ENCODE peak calls at places on chromosomes 3 and 15, in nine cellular contexts. E is T-helper 9 cell; K is GM04504; I is NCI-H69; B is fibroblast of mammary gland; U is H4; F is foreskin fibroblast; R is stimulated activated CD8-positive, alpha-beta memory T cell treated with anti-CD3 and anti-CD28 coated beads, Interleukin-15, amount 100 ng/mL, for 4 hours; V is left ventricle myocardium superior. L is an unnamed sample.
A peak's percentile ranks its signal among the peaks of the same experiment; 100 is the strongest.

GRCh38 chr15:77568014-77568959 is 64.4 kb downstream of the LINGO1 start:
- DNase-seq in B (no peak), V (no peak), I (peak; percentile 11), U (no peak), K (no peak), F (peak; percentile 8), E (no peak), R (no peak), L (no peak)

GRCh38 chr15:31024330-31024729 is 32.9 kb upstream of the MTMR10 start:
- DNase-seq in U (peak; percentile 64), I (no peak), K (peak; percentile 74), F (peak; percentile 91), B (peak; percentile 82), V (no peak), E (no peak), R (no peak), L (peak; percentile 72)

GRCh38 chr3:63824309-63824708 is 5.2 kb downstream of the C3orf49 start:
- DNase-seq in F (peak; percentile 81), U (peak; percentile 42), B (peak; percentile 57), I (no peak), V (no peak), K (no peak), R (no peak), E (no peak), L (no peak)

GRCh38 chr3:51384730-51385473 is at the start of gene MANF:
- DNase-seq in I (peak; percentile 96), F (peak; percentile 100), E (peak; percentile 95), U (peak; percentile 92), V (peak; percentile 99), R (peak; percentile 95), K (peak; percentile 96), B (peak; percentile 96), L (peak; percentile 99)

GRCh38 chr15:45641374-45641778 is 6.5 kb downstream of the SQOR start:
- DNase-seq in I (peak; percentile 57), E (no peak), U (peak; percentile 66), B (peak; percentile 98), R (no peak), K (peak; percentile 90), V (no peak), F (peak; percentile 92), L (peak; percentile 36)

GRCh38 chr3:184338538-184338945 is 1.1 kb downstream of the FAM131A start:
- DNase-seq in V (peak; percentile 91), E (peak; percentile 13), U (no peak), R (no peak), I (peak; percentile 99), K (no peak), B (peak; percentile 91), F (peak; percentile 82), L (no peak)

GRCh38 chr15:48800811-48801460 is 9.9 kb downstream of the CEP152 start:
- DNase-seq in V (no peak), E (no peak), K (no peak), U (no peak), I (peak; percentile 39), F (peak; percentile 59), B (peak; percentile 59), R (no peak), L (no peak)

GRCh38 chr15:32941823-32942222 is 224.0 kb downstream of the GREM1 start:
- DNase-seq in R (no peak), V (no peak), F (no peak), E (no peak), U (no peak), B (no peak), I (peak; percentile 54), K (no peak), L (no peak)

GRCh38 chr3:136728918-136729317 is 23.3 kb downstream of the STAG1 start:
- DNase-seq in U (peak; percentile 94), I (no peak), F (peak; percentile 89), B (peak; percentile 88), E (no peak), K (peak; percentile 85), V (peak; percentile 37), R (no peak), L (no peak)

GRCh38 chr15:61367953-61368352 is 138.9 kb upstream of the RORA start:
- DNase-seq in F (no peak), E (no peak), R (no peak), U (no peak), B (no peak), I (peak; percentile 37), V (no peak), K (no peak), L (no peak)

GRCh38 chr15:77650285-77650684 is 17.6 kb upstream of the LINGO1 start:
- DNase-seq in R (no peak), V (no peak), E (no peak), I (peak; percentile 17), K (no peak), F (peak; percentile 25), U (peak; percentile 47), B (peak; percentile 25), L (no peak)

GRCh38 chr3:126132751-126133511 is 47.5 kb downstream of the ALDH1L1 start:
- DNase-seq in F (peak; percentile 17), E (no peak), U (no peak), V (no peak), I (peak; percentile 3), B (no peak), K (no peak), R (no peak), L (no peak)

GRCh38 chr3:16838561-16838960 is 46.2 kb upstream of the PLCL2 start:
- DNase-seq in E (no peak), U (no peak), V (no peak), F (no peak), B (no peak), K (no peak), R (no peak), I (peak; percentile 70), L (no peak)

GRCh38 chr3:87101873-87102272 is 110.9 kb upstream of the VGLL3 start:
- DNase-seq in F (no peak), I (no peak), R (no peak), V (no peak), E (no peak), B (no peak), K (no peak), U (no peak), L (no peak)

GRCh38 chr3:101193957-101194356 is 126.4 kb downstream of the IMPG2 start:
- DNase-seq in K (no peak), V (no peak), E (no peak), F (peak; percentile 62), U (no peak), I (no peak), B (peak; percentile 48), R (no peak), L (peak; percentile 13)

GRCh38 chr3:128919988-128920387 is 40.6 kb downstream of the ACAD9 start:
- DNase-seq in K (no peak), U (no peak), I (no peak), B (no peak), R (no peak), V (no peak), F (no peak), E (no peak), L (no peak)

GRCh38 chr3:54243262-54243931 is 121.0 kb downstream of the CACNA2D3 start:
- DNase-seq in E (no peak), R (no peak), B (no peak), V (no peak), F (peak; percentile 13), K (no peak), I (peak; percentile 76), U (peak; percentile 34), L (peak; percentile 26)

GRCh38 chr3:59327324-59327939 is 277.6 kb upstream of the CFAP20DC start:
- DNase-seq in I (peak; percentile 2), U (peak; percentile 14), E (no peak), V (no peak), F (no peak), R (no peak), K (peak; percentile 58), B (peak; percentile 30), L (peak; percentile 6)

GRCh38 chr3:159139326-159139725 is 337.5 kb downstream of the MFSD1 start:
- DNase-seq in I (peak; percentile 66), E (no peak), U (no peak), R (no peak), K (no peak), B (no peak), F (no peak), V (no peak), L (no peak)

GRCh38 chr3:99620976-99621375 is 17.4 kb upstream of the COL8A1 start:
- DNase-seq in B (no peak), U (no peak), K (no peak), E (no peak), F (peak; percentile 55), R (no peak), I (no peak), V (no peak), L (no peak)

GRCh38 chr15:58457466-58457965 is 25.7 kb downstream of the LIPC start:
- DNase-seq in R (no peak), B (peak; percentile 95), E (no peak), V (no peak), K (peak; percentile 55), I (no peak), U (peak; percentile 76), F (peak; percentile 92), L (peak; percentile 20)

GRCh38 chr15:47603026-47603425 is 114.3 kb upstream of the SEMA6D start:
- DNase-seq in I (no peak), B (peak; percentile 64), R (no peak), K (no peak), E (no peak), U (no peak), F (peak; percentile 89), V (no peak), L (no peak)

GRCh38 chr3:190180268-190180667 is 59.6 kb upstream of the P3H2 start:
- DNase-seq in I (no peak), V (no peak), E (no peak), B (peak; percentile 60), R (no peak), U (no peak), F (peak; percentile 57), K (no peak), L (no peak)

GRCh38 chr3:175338775-175339535 is 479.8 kb downstream of the NAALADL2 start:
- DNase-seq in I (peak; percentile 61), F (peak; percentile 56), K (peak; percentile 64), R (no peak), U (peak; percentile 56), V (no peak), E (no peak), B (peak; percentile 87), L (peak; percentile 20)

GRCh38 chr3:129058441-129059194 is 2.0 kb upstream of the GP9 start:
- DNase-seq in B (no peak), U (peak; percentile 51), R (no peak), I (peak; percentile 65), F (no peak), V (no peak), E (no peak), K (no peak), L (no peak)

GRCh38 chr3:31300802-31301443 is 231.8 kb upstream of the STT3B start:
- DNase-seq in R (no peak), I (peak; percentile 79), K (no peak), V (no peak), U (no peak), F (peak; percentile 6), B (peak; percentile 3), E (no peak), L (no peak)

GRCh38 chr3:11155341-11156025 is 1.2 kb downstream of the HRH1 start:
- DNase-seq in R (no peak), B (peak; percentile 85), U (peak; percentile 66), K (peak; percentile 71), E (no peak), F (peak; percentile 87), I (peak; percentile 85), V (peak; percentile 76), L (peak; percentile 70)

GRCh38 chr3:134675726-134676252 is 25.0 kb upstream of the KY start:
- DNase-seq in I (no peak), U (no peak), B (peak; percentile 58), R (no peak), E (no peak), F (peak; percentile 21), K (no peak), V (no peak), L (no peak)

GRCh38 chr15:62828364-62828763 is 214.2 kb upstream of the TPM1 start:
- DNase-seq in R (no peak), E (no peak), V (no peak), B (no peak), I (peak; percentile 93), F (no peak), U (peak; percentile 25), K (no peak), L (no peak)

GRCh38 chr15:88714782-88715372 is 76.1 kb downstream of the ISG20 start:
- DNase-seq in V (no peak), E (no peak), I (no peak), K (no peak), R (no peak), B (no peak), F (no peak), U (no peak), L (no peak)

GRCh38 chr15:72319360-72319984 is 485 bp downstream of the CELF6 start:
- DNase-seq in V (peak; percentile 86), R (no peak), B (peak; percentile 42), K (no peak), I (no peak), U (peak; percentile 32), F (peak; percentile 82), E (peak; percentile 53), L (no peak)